ENCODE peak calls at places on chromosomes 6 and 20, in nine cellular contexts. H is Kasumi-1; I is BJ; F is T-helper 2 cell; P is naive thymus-derived CD4-positive, alpha-beta T cell; Q is Calu3; D is right lobe of liver; N is WTC11; K is fibroblast of the conjunctiva. A is an unnamed sample.
A peak's percentile ranks its signal among the peaks of the same experiment; 100 is the strongest.

GRCh38 chr6:83735461-83735860 is 26.6 kb upstream of the SNAP91 start:
- DNase-seq in H (no peak), I (no peak), F (no peak), P (no peak), Q (no peak), D (no peak), N (no peak), K (no peak), A (no peak)

GRCh38 chr6:157036245-157036681 is 259.1 kb downstream of the ARID1B start:
- DNase-seq in H (no peak), I (no peak), F (no peak), P (no peak), Q (no peak), D (no peak), N (no peak), K (no peak), A (no peak)

GRCh38 chr6:163570579-163571231 is 156.2 kb downstream of the QKI start:
- DNase-seq in H (no peak), I (no peak), F (no peak), P (no peak), Q (no peak), D (peak; percentile 31), N (no peak), K (no peak), A (no peak)

GRCh38 chr6:3039384-3039783 is 28.9 kb upstream of the RIPK1 start:
- DNase-seq in H (no peak), I (no peak), F (no peak), P (no peak), Q (no peak), D (no peak), N (no peak), K (no peak), A (no peak)

GRCh38 chr20:34626978-34627377 is 49.9 kb downstream of the PIGU start:
- DNase-seq in H (no peak), I (no peak), F (no peak), P (no peak), Q (no peak), D (no peak), N (no peak), K (no peak), A (no peak)

GRCh38 chr6:137910424-137910834 is 43.4 kb downstream of the TNFAIP3 start:
- DNase-seq in H (peak; percentile 63), I (no peak), F (no peak), P (no peak), Q (no peak), D (no peak), N (no peak), K (no peak), A (no peak)

GRCh38 chr20:60677819-60678218 is 574.2 kb upstream of the CDH4 start:
- DNase-seq in H (no peak), I (no peak), F (no peak), P (no peak), Q (no peak), D (no peak), N (no peak), K (no peak), A (no peak)

GRCh38 chr6:89146748-89147715 is 1.2 kb downstream of the PM20D2 start:
- DNase-seq in H (peak; percentile 31), I (no peak), F (no peak), P (no peak), Q (no peak), D (no peak), N (peak; percentile 46), K (no peak), A (no peak)

GRCh38 chr6:111564482-111564945 is 41.2 kb downstream of the TRAF3IP2 start:
- DNase-seq in H (peak; percentile 27), I (no peak), F (no peak), P (no peak), Q (no peak), D (no peak), N (no peak), K (no peak), A (no peak)

GRCh38 chr20:17885076-17885475 is 83.5 kb downstream of the SNX5 start:
- DNase-seq in H (no peak), I (no peak), F (no peak), P (no peak), Q (no peak), D (no peak), N (no peak), K (no peak), A (no peak)

GRCh38 chr20:45055056-45055455 is 45.9 kb downstream of the KCNS1 start:
- DNase-seq in H (no peak), I (no peak), F (no peak), P (no peak), Q (no peak), D (no peak), N (no peak), K (no peak), A (no peak)

GRCh38 chr6:166996406-166996805 is 2.8 kb upstream of the CEP43 start:
- DNase-seq in H (no peak), I (no peak), F (no peak), P (no peak), Q (no peak), D (no peak), N (no peak), K (no peak), A (no peak)

GRCh38 chr6:112298816-112299281 is 44.5 kb upstream of the LAMA4 start:
- DNase-seq in H (no peak), I (peak; percentile 76), F (no peak), P (no peak), Q (peak; percentile 38), D (no peak), N (no peak), K (peak; percentile 72), A (no peak)

GRCh38 chr6:73537677-73538076 is 16.8 kb upstream of the EEF1A1 start:
- DNase-seq in H (no peak), I (no peak), F (no peak), P (no peak), Q (no peak), D (no peak), N (no peak), K (no peak), A (no peak)

GRCh38 chr6:7909323-7910276 is 988 bp downstream of the TXNDC5 start:
- DNase-seq in H (peak; percentile 26), I (no peak), F (peak; percentile 26), P (peak; percentile 13), Q (peak; percentile 58), D (peak; percentile 91), N (peak; percentile 75), K (no peak), A (peak; percentile 81)

GRCh38 chr6:158781692-158782373 is 37.3 kb downstream of the EZR start:
- DNase-seq in H (no peak), I (no peak), F (no peak), P (no peak), Q (no peak), D (no peak), N (no peak), K (no peak), A (no peak)

GRCh38 chr6:124026645-124027044 is 223.0 kb downstream of the NKAIN2 start:
- DNase-seq in H (no peak), I (no peak), F (no peak), P (no peak), Q (no peak), D (no peak), N (no peak), K (no peak), A (no peak)

GRCh38 chr6:77463308-77463880 is at the start of gene HTR1B:
- DNase-seq in H (peak; percentile 32), I (no peak), F (no peak), P (no peak), Q (no peak), D (no peak), N (peak; percentile 42), K (no peak), A (peak; percentile 46)

GRCh38 chr20:45902199-45902701 is 9.7 kb downstream of the PLTP start:
- DNase-seq in H (no peak), I (no peak), F (no peak), P (no peak), Q (no peak), D (no peak), N (no peak), K (no peak), A (no peak)

GRCh38 chr20:62487125-62487524 is 11.3 kb upstream of the GATA5 start:
- DNase-seq in H (no peak), I (no peak), F (no peak), P (no peak), Q (no peak), D (no peak), N (no peak), K (no peak), A (no peak)

GRCh38 chr20:40291483-40291882 is 397.6 kb downstream of the MAFB start:
- DNase-seq in H (no peak), I (no peak), F (no peak), P (no peak), Q (no peak), D (no peak), N (no peak), K (no peak), A (no peak)

GRCh38 chr6:9456241-9456658 is 958.6 kb downstream of the TFAP2A start:
- DNase-seq in H (no peak), I (no peak), F (no peak), P (no peak), Q (no peak), D (no peak), N (no peak), K (no peak), A (no peak)

GRCh38 chr6:154792761-154793160 is 59.5 kb downstream of the SCAF8 start:
- DNase-seq in H (no peak), I (no peak), F (no peak), P (no peak), Q (peak; percentile 17), D (no peak), N (no peak), K (no peak), A (no peak)

GRCh38 chr20:50574586-50574985 is 64.4 kb downstream of the PTPN1 start:
- DNase-seq in H (no peak), I (no peak), F (no peak), P (no peak), Q (no peak), D (no peak), N (no peak), K (no peak), A (no peak)

GRCh38 chr6:42086046-42086664 is 35.8 kb downstream of the TAF8 start:
- DNase-seq in H (no peak), I (no peak), F (no peak), P (no peak), Q (no peak), D (no peak), N (peak; percentile 38), K (no peak), A (no peak)

GRCh38 chr20:44785768-44786167 is 24.6 kb downstream of the RIMS4 start:
- DNase-seq in H (no peak), I (no peak), F (no peak), P (no peak), Q (no peak), D (no peak), N (peak; percentile 64), K (no peak), A (no peak)